ENCODE peak calls at places on chromosome 9, in four cellular contexts. Z, B, I and W are unnamed samples.

GRCh38 chr9:130535818-130536521 is 43.4 kb upstream of the FUBP3 start:
- DNase-seq in Z (peak), B (no peak), I (no peak), W (peak)

GRCh38 chr9:98644011-98644410 is 64.7 kb downstream of the GABBR2 start:
- DNase-seq in Z (no peak), B (no peak), I (no peak), W (no peak)

GRCh38 chr9:94802795-94803194 is 76.3 kb downstream of the AOPEP start:
- DNase-seq in Z (no peak), B (no peak), I (no peak), W (no peak)

GRCh38 chr9:98641675-98642074 is 67.1 kb downstream of the GABBR2 start:
- DNase-seq in Z (no peak), B (no peak), I (no peak), W (no peak)

GRCh38 chr9:110814159-110814558 is 145.6 kb downstream of the MUSK start:
- DNase-seq in Z (no peak), B (no peak), I (no peak), W (no peak)

GRCh38 chr9:95876138-95876444 is 600 bp downstream of the ERCC6L2 start:
- DNase-seq in Z (no peak), B (no peak), I (no peak), W (no peak)

GRCh38 chr9:75960561-75960960 is 70.1 kb downstream of the PCSK5 start:
- DNase-seq in Z (no peak), B (no peak), I (no peak), W (peak)

GRCh38 chr9:121261107-121261460 is 6.9 kb upstream of the GSN start:
- DNase-seq in Z (no peak), B (no peak), I (no peak), W (peak)

GRCh38 chr9:5430912-5431311 is 6.8 kb downstream of the PLGRKT start:
- DNase-seq in Z (no peak), B (no peak), I (no peak), W (no peak)

GRCh38 chr9:76394896-76395244 is 644 bp upstream of the RFK start:
- DNase-seq in Z (no peak), B (no peak), I (peak), W (peak)

GRCh38 chr9:135787317-135787716 is 85.3 kb downstream of the KCNT1 start:
- DNase-seq in Z (no peak), B (no peak), I (no peak), W (no peak)

GRCh38 chr9:36698984-36699383 is 126.3 kb downstream of the MELK start:
- DNase-seq in Z (no peak), B (no peak), I (no peak), W (no peak)

GRCh38 chr9:108486791-108487190 is 369.0 kb downstream of the ACTL7B start:
- DNase-seq in Z (peak), B (peak), I (no peak), W (no peak)

GRCh38 chr9:14317667-14318255 is 3.8 kb upstream of the NFIB start:
- DNase-seq in Z (no peak), B (no peak), I (no peak), W (peak)

GRCh38 chr9:96587295-96587694 is 32.3 kb downstream of the CDC14B start:
- DNase-seq in Z (no peak), B (no peak), I (no peak), W (no peak)

GRCh38 chr9:69023650-69024049 is 9.7 kb upstream of the PRKACG start:
- DNase-seq in Z (no peak), B (no peak), I (no peak), W (no peak)

GRCh38 chr9:114888599-114888998 is 41.8 kb downstream of the TNFSF8 start:
- DNase-seq in Z (no peak), B (no peak), I (no peak), W (no peak)

GRCh38 chr9:134187110-134187531 is 22.8 kb upstream of the RNU6ATAC start:
- DNase-seq in Z (no peak), B (no peak), I (no peak), W (no peak)

GRCh38 chr9:92001244-92001643 is 51.2 kb upstream of the ROR2 start:
- DNase-seq in Z (no peak), B (no peak), I (no peak), W (no peak)

GRCh38 chr9:16121168-16121567 is 568.3 kb downstream of the CCDC171 start:
- DNase-seq in Z (no peak), B (no peak), I (no peak), W (no peak)

GRCh38 chr9:99411479-99412100 is 189.5 kb downstream of the SEC61B start:
- DNase-seq in Z (no peak), B (no peak), I (no peak), W (no peak)

GRCh38 chr9:113454914-113455761 is 8.4 kb upstream of the RGS3 start:
- DNase-seq in Z (peak), B (no peak), I (peak), W (peak)

GRCh38 chr9:134851015-134851414 is 29.6 kb upstream of the FCN2 start:
- DNase-seq in Z (no peak), B (no peak), I (no peak), W (no peak)

GRCh38 chr9:82882744-82883143 is 180.2 kb downstream of the RASEF start:
- DNase-seq in Z (peak), B (peak), I (no peak), W (no peak)

GRCh38 chr9:19201899-19202891 is 28.3 kb upstream of the DENND4C start:
- DNase-seq in Z (no peak), B (no peak), I (no peak), W (no peak)

GRCh38 chr9:103755441-103755840 is 338.7 kb upstream of the SMC2 start:
- DNase-seq in Z (no peak), B (no peak), I (no peak), W (no peak)

GRCh38 chr9:6014668-6015270 is 655 bp downstream of the RANBP6 start:
- DNase-seq in Z (peak), B (no peak), I (peak), W (no peak)

GRCh38 chr9:127828262-127829031 is 25.8 kb downstream of the FPGS start:
- DNase-seq in Z (no peak), B (no peak), I (peak), W (no peak)

GRCh38 chr9:4842213-4842612 is 49.5 kb downstream of the RCL1 start:
- DNase-seq in Z (no peak), B (no peak), I (no peak), W (no peak)

GRCh38 chr9:642014-642413 is 199.5 kb upstream of the DMRT1 start:
- DNase-seq in Z (no peak), B (no peak), I (no peak), W (no peak)

GRCh38 chr9:33250458-33250995 is 10.6 kb downstream of the SPINK4 start:
- DNase-seq in Z (no peak), B (no peak), I (no peak), W (no peak)